ENCODE peak calls at places on chromosomes 12 and 14, in eight cellular contexts. H is Calu3, U is activated T-helper 1 cell treated with Interleukin-2 at 50 U/mL for 16 hours, V is endothelial cell, W is HCEC 1CT, D is RKO, O is NB4, Z is RPMI7951. E is an unnamed sample.
A peak's percentile ranks its signal among the peaks of the same experiment; 100 is the strongest.

GRCh38 chr14:19918553-19919264 is 1.7 kb upstream of the OR4K5 start:
- DNase-seq in H (no peak), U (no peak), V (no peak), W (no peak), D (no peak), O (no peak), Z (no peak), E (no peak)

GRCh38 chr12:106170285-106170684 is 31.5 kb upstream of the NUAK1 start:
- DNase-seq in H (no peak), U (no peak), V (no peak), W (peak; percentile 9), D (peak; percentile 26), O (no peak), Z (peak; percentile 92), E (no peak)

GRCh38 chr12:103994235-103994634 is 28.6 kb downstream of the TDG start:
- DNase-seq in H (no peak), U (no peak), V (no peak), W (no peak), D (no peak), O (no peak), Z (no peak), E (no peak)

GRCh38 chr12:132285991-132286681 is 43.3 kb downstream of the GALNT9 start:
- DNase-seq in H (peak; percentile 78), U (no peak), V (peak; percentile 43), W (no peak), D (no peak), O (no peak), Z (peak; percentile 42), E (peak; percentile 30)

GRCh38 chr12:131882804-131883520 is 11.5 kb upstream of the ULK1 start:
- DNase-seq in H (no peak), U (no peak), V (no peak), W (no peak), D (no peak), O (peak; percentile 71), Z (no peak), E (no peak)

GRCh38 chr14:54650331-54651017 is 83.5 kb downstream of the SAMD4A start:
- DNase-seq in H (no peak), U (no peak), V (no peak), W (peak; percentile 82), D (peak; percentile 40), O (no peak), Z (peak; percentile 81), E (no peak)

GRCh38 chr14:101928415-101928841 is 35.9 kb upstream of the DYNC1H1 start:
- DNase-seq in H (no peak), U (no peak), V (no peak), W (no peak), D (no peak), O (peak; percentile 71), Z (no peak), E (no peak)

GRCh38 chr12:57641699-57642442 is 8.9 kb upstream of the B4GALNT1 start:
- DNase-seq in H (no peak), U (no peak), V (no peak), W (no peak), D (no peak), O (no peak), Z (no peak), E (no peak)

GRCh38 chr12:99600388-99600787 is 47.2 kb upstream of the GARIN6 start:
- DNase-seq in H (no peak), U (no peak), V (no peak), W (no peak), D (no peak), O (no peak), Z (no peak), E (no peak)

GRCh38 chr12:80622271-80622670 is 85.2 kb upstream of the MYF6 start:
- DNase-seq in H (peak; percentile 14), U (no peak), V (no peak), W (peak; percentile 54), D (peak; percentile 50), O (peak; percentile 18), Z (peak; percentile 60), E (no peak)

GRCh38 chr12:75322464-75322863 is 7.7 kb downstream of the CAPS2 start:
- DNase-seq in H (no peak), U (no peak), V (no peak), W (peak; percentile 70), D (no peak), O (no peak), Z (no peak), E (no peak)

GRCh38 chr12:123097521-123098084 is 53.3 kb downstream of the PITPNM2 start:
- DNase-seq in H (no peak), U (no peak), V (no peak), W (no peak), D (no peak), O (no peak), Z (no peak), E (no peak)

GRCh38 chr12:121334513-121335343 is 17.5 kb downstream of the ANAPC5 start:
- DNase-seq in H (peak; percentile 37), U (no peak), V (peak; percentile 22), W (peak; percentile 84), D (peak; percentile 86), O (peak; percentile 82), Z (peak; percentile 68), E (peak; percentile 15)

GRCh38 chr12:68794653-68795253 is 13.2 kb upstream of the MDM2 start:
- DNase-seq in H (no peak), U (no peak), V (no peak), W (peak; percentile 72), D (peak; percentile 89), O (no peak), Z (peak; percentile 32), E (no peak)

GRCh38 chr12:10339441-10339840 is 31.8 kb downstream of the KLRD1 start:
- DNase-seq in H (peak; percentile 44), U (no peak), V (no peak), W (peak; percentile 57), D (no peak), O (no peak), Z (peak; percentile 57), E (no peak)

GRCh38 chr12:64625243-64626077 is 15.2 kb downstream of the RASSF3 start:
- DNase-seq in H (peak; percentile 85), U (no peak), V (peak; percentile 19), W (peak; percentile 95), D (no peak), O (peak; percentile 94), Z (peak; percentile 89), E (no peak)

GRCh38 chr12:128959931-128960330 is 106.7 kb downstream of the GLT1D1 start:
- DNase-seq in H (no peak), U (no peak), V (no peak), W (no peak), D (no peak), O (no peak), Z (no peak), E (peak; percentile 80)

GRCh38 chr14:77314043-77314442 is 6.6 kb downstream of the POMT2 start:
- DNase-seq in H (no peak), U (no peak), V (no peak), W (peak; percentile 89), D (peak; percentile 40), O (no peak), Z (peak; percentile 56), E (no peak)

GRCh38 chr12:12466157-12466556 is 96.5 kb downstream of the DUSP16 start:
- DNase-seq in H (no peak), U (peak; percentile 49), V (no peak), W (no peak), D (no peak), O (peak; percentile 33), Z (no peak), E (no peak)

E was measured in DMS79.